ENCODE peak calls at places on chromosomes 5 and 9, in nine cellular contexts. J, X, V, K, S, G, U, O and H are unnamed samples.

GRCh38 chr5:108881133-108881532 is 133.4 kb downstream of the FER start:
- DNase-seq in K (no peak), X (no peak), O (no peak), V (no peak), U (no peak), J (no peak), G (no peak), S (no peak), H (no peak)

GRCh38 chr9:107738789-107739188 is 249.2 kb upstream of the KLF4 start:
- DNase-seq in X (no peak), O (peak; percentile 54), G (no peak), V (no peak), S (no peak), J (no peak), U (no peak), K (no peak), H (no peak)

GRCh38 chr5:67364381-67364970 is 167.9 kb upstream of the CD180 start:
- DNase-seq in S (no peak), K (no peak), J (no peak), U (no peak), G (no peak), X (no peak), O (no peak), V (no peak), H (no peak)

GRCh38 chr9:69001921-69002320 is 12.0 kb downstream of the PRKACG start:
- DNase-seq in O (no peak), S (no peak), X (no peak), U (no peak), J (no peak), K (no peak), V (no peak), G (no peak), H (no peak)

GRCh38 chr9:136084191-136084944 is 10.7 kb downstream of the NACC2 start:
- DNase-seq in O (no peak), G (no peak), U (no peak), S (no peak), J (no peak), K (peak; percentile 44), V (no peak), X (no peak), H (no peak)

GRCh38 chr9:111287127-111287526 is 42.9 kb downstream of the OR2K2 start:
- DNase-seq in S (no peak), U (peak; percentile 72), K (no peak), G (peak; percentile 37), J (no peak), V (no peak), O (peak; percentile 82), X (no peak), H (no peak)

GRCh38 chr5:16837305-16837704 is 98.8 kb downstream of the MYO10 start:
- DNase-seq in K (no peak), O (no peak), X (no peak), J (no peak), V (no peak), S (no peak), G (no peak), U (no peak), H (no peak)

GRCh38 chr9:23153058-23153457 is 673.0 kb downstream of the ELAVL2 start:
- DNase-seq in S (peak; percentile 2), J (no peak), K (no peak), X (no peak), O (no peak), V (no peak), G (peak; percentile 36), U (no peak), H (no peak)

GRCh38 chr9:135753391-135754105 is 51.6 kb downstream of the KCNT1 start:
- DNase-seq in K (no peak), G (no peak), O (no peak), J (no peak), U (no peak), V (no peak), S (no peak), X (no peak), H (no peak)

GRCh38 chr5:181217111-181217804 is 5.8 kb upstream of the TRIM41 start:
- DNase-seq in S (peak; percentile 65), G (peak; percentile 77), K (peak; percentile 61), O (peak; percentile 55), U (peak; percentile 57), J (no peak), X (peak; percentile 44), V (no peak), H (peak; percentile 27)

GRCh38 chr5:136998864-136999263 is 500.3 kb downstream of the SPOCK1 start:
- DNase-seq in S (no peak), U (no peak), V (no peak), K (no peak), G (no peak), X (no peak), J (no peak), O (no peak), H (no peak)

GRCh38 chr9:69121155-69122085 is 52.7 kb upstream of the TJP2 start:
- DNase-seq in X (no peak), S (peak; percentile 32), G (peak; percentile 89), K (peak; percentile 74), V (no peak), J (peak; percentile 72), U (peak; percentile 17), O (peak; percentile 31), H (no peak)

GRCh38 chr9:121651295-121652036 is at the start of gene DAB2IP:
- DNase-seq in O (peak; percentile 39), V (no peak), X (peak; percentile 49), G (peak; percentile 80), J (peak; percentile 33), S (no peak), K (no peak), U (peak; percentile 31), H (no peak)

DNA sequence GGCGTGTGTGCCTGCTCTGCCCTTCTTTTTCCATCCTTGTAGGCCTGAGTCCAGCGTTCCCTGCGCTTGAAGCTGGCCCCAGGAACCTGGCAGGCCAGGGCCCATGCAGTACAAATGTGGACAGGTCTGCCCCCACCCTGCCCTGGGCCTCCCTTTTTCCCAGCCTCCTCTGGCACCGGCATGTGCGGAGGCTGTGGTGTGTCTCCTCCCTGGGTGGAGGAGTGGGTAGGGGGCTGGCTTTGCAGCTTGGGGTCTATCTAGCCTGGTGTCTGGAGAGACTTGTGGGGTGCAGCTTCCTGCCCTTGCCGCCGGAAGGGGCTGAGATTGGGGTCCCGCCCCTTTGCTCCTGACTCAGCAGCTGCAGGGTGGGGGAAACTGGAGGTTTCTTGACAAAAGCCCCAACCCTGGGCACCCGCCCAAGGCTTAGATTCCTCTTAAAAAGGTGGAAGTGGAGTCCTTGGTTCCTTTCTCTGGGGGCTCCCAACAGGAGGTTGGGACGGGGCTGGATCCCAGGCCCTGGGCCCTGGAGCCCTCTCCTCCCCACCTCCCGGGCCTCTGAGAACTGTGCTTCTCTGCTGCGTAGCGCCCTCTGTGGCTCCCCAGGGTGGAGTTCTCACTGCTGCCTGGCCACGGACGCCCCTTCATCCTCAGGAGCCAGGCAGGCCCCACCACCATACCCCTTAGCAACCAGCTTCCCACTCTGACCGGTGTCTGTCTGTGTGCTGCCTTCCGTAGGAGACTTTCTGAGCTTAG is 18.0 kb downstream of the RXRA start:
- DNase-seq in U (peak; percentile 32), X (peak; percentile 66), G (peak; percentile 60), V (no peak), S (no peak), J (no peak), K (peak; percentile 78), O (peak; percentile 9), H (no peak)
- TF ChIP-seq CTCF in U (peak; percentile 34), X (peak; percentile 45), G (peak; percentile 8), V (no peak), S (no peak), J (no peak), K (no peak), O (no peak), H (no peak)

GRCh38 chr9:76297721-76298239 is 96.4 kb downstream of the RFK start:
- DNase-seq in J (no peak), G (no peak), S (no peak), X (no peak), V (peak; percentile 65), O (peak; percentile 33), U (peak; percentile 26), K (no peak), H (no peak)
- H3K4me3 ChIP-seq in J (no peak overlapping the region), G (no peak overlapping the region), S (no peak overlapping the region), X (no peak overlapping the region), V (peak overlapping the region; percentile 10), O (no peak overlapping the region), U (no peak overlapping the region), K (no peak overlapping the region), H (no peak overlapping the region)

GRCh38 chr9:128321343-128321742 is 904 bp downstream of the TRUB2 start:
- DNase-seq in G (no peak), O (no peak), K (no peak), J (no peak), X (no peak), V (no peak), S (no peak), U (no peak), H (no peak)
- TF ChIP-seq CTCF in G (no peak), O (no peak), K (no peak), J (no peak), X (no peak), V (no peak), S (no peak), U (no peak), H (no peak)

GRCh38 chr5:132838516-132839282 is 8.3 kb upstream of the SHROOM1 start:
- DNase-seq in U (no peak), O (no peak), K (no peak), J (no peak), X (no peak), S (no peak), G (no peak), V (no peak), H (no peak)

GRCh38 chr5:132840896-132841818 is 10.7 kb upstream of the SHROOM1 start:
- DNase-seq in G (no peak), V (no peak), J (no peak), U (no peak), X (no peak), O (peak; percentile 34), S (no peak), K (peak; percentile 71), H (no peak)

GRCh38 chr5:132837868-132838267 is 7.4 kb upstream of the SHROOM1 start:
- DNase-seq in X (no peak), O (no peak), G (no peak), J (peak; percentile 64), V (no peak), K (no peak), U (no peak), S (no peak), H (no peak)

GRCh38 chr5:132840313-132840712 is 9.9 kb upstream of the SHROOM1 start:
- DNase-seq in S (no peak), O (no peak), X (no peak), V (no peak), U (no peak), J (no peak), K (no peak), G (no peak), H (no peak)

DNA sequence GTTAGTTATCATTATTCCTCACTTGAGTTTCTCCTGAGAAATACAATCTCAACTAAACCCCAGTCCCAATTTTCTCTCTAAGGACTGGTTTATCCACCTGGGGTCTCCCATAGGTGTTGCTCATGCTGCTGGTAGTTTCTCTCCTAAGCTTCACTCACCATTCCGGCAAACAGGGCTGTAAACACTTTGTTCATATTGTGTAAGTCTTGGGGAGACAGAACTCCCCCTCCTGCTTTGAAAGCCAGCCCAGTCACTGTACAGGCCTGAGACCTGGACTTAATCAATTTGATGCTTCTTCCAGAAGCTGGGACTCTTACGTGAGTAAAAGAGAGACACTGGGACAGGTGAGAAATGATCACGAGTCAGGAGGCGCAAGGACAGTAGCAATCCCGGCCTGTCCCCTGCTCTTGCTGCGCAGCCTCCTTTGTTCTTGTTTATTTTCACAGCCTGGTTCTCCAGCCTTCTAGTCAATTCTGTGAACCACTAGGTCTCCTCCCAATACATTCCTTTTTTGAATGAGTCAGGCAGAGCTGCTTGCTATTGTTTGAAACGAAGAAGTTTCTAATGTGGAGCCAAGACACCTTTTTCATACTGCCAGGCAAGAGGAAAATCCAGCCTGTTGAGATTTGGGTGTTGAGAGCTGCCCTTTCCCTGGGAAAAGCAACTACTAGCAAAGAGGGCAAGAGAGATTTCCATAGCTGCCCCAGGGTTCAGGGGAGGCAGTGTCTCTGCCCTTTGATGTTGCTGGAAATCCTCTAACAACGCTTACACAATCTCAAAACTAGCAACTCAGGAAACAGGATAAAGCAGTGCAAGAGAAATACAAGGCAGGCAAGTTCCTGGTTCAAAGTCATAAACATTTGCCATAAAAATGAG is 9.2 kb upstream of the SHROOM1 start:
- DNase-seq in J (peak; percentile 65), U (peak; percentile 77), O (peak; percentile 87), V (no peak), G (no peak), K (no peak), S (no peak), X (no peak), H (no peak)
- H3K4me3 ChIP-seq in J (no peak overlapping the region), U (no peak overlapping the region), O (no peak overlapping the region), V (no peak overlapping the region), G (no peak overlapping the region), K (no peak overlapping the region), S (no peak overlapping the region), X (no peak overlapping the region), H (no peak overlapping the region)